ENCODE peak calls at places on chromosomes 7 and 10, in six cellular contexts. C is T-helper 2 cell, O is GDM1, Z is neural crest cell, U is BJ, M is kidney. Y is an unnamed sample.

GRCh38 chr10:58995058-58995596 is 181.3 kb upstream of the PHYHIPL start:
- DNase-seq in U (no peak), Z (no peak), O (no peak), C (no peak), M (no peak), Y (no peak)

GRCh38 chr7:156497776-156498509 is 142.6 kb upstream of the RNF32 start:
- DNase-seq in O (no peak), Z (no peak), U (no peak), C (no peak), M (no peak), Y (no peak)

GRCh38 chr10:95837783-95838182 is 70.0 kb upstream of the CC2D2B start:
- DNase-seq in C (no peak), O (peak), U (no peak), Z (no peak), M (no peak), Y (no peak)

GRCh38 chr7:69961396-69961795 is 363.1 kb downstream of the AUTS2 start:
- DNase-seq in U (no peak), O (no peak), C (no peak), Z (no peak), M (no peak), Y (no peak)

GRCh38 chr7:89049043-89049442 is 253.5 kb upstream of the TEX47 start:
- DNase-seq in U (no peak), Z (no peak), M (no peak), O (no peak), C (no peak), Y (no peak)

GRCh38 chr10:28985137-28985885 is 303.6 kb upstream of the LYZL1 start:
- DNase-seq in Z (no peak), O (no peak), U (no peak), C (no peak), M (no peak), Y (no peak)

GRCh38 chr7:23530355-23530754 is 1.4 kb downstream of the TRA2A start:
- DNase-seq in M (no peak), U (no peak), O (no peak), C (no peak), Z (no peak), Y (peak)

GRCh38 chr7:91759205-91759863 is 121.2 kb downstream of the MTERF1 start:
- DNase-seq in Z (no peak), U (no peak), O (no peak), C (no peak), M (peak), Y (no peak)

GRCh38 chr7:149883452-149883861 is 9.7 kb downstream of the ATP6V0E2 start:
- DNase-seq in C (no peak), U (no peak), M (peak), Z (peak), O (peak), Y (no peak)